ENCODE peak calls at places on chromosomes 6 and 20, in five cellular contexts. O, L, C, M and A are unnamed samples. For H3K27me3, the result is how much of the 10 kb centered on the place peaks cover.

GRCh38 chr6:170152111-170152926 is 138.6 kb downstream of the DLL1 start:
- DNase-seq in O (peak), L (no peak), C (peak), M (peak), A (peak)

GRCh38 chr20:46118481-46119020 is 437 bp downstream of the CD40 start:
- DNase-seq in O (peak), L (no peak), C (peak), M (peak), A (no peak)

GRCh38 chr20:8530022-8530421 is 398.0 kb downstream of the PLCB1 start:
- DNase-seq in O (no peak), L (no peak), C (no peak), M (no peak), A (no peak)

GRCh38 chr6:91713911-91714310 is 1127.0 kb upstream of the MAP3K7 start:
- DNase-seq in O (no peak), L (no peak), C (no peak), M (no peak), A (peak)

GRCh38 chr6:95286874-95287273 is 290.5 kb upstream of the MANEA start:
- DNase-seq in O (no peak), L (no peak), C (no peak), M (no peak), A (no peak)

GRCh38 chr6:136387316-136387715 is 97.7 kb upstream of the BCLAF1 start:
- DNase-seq in O (no peak), L (no peak), C (no peak), M (no peak), A (peak)

GRCh38 chr6:45658958-45659357 is 281.2 kb upstream of the SUPT3H start:
- DNase-seq in O (no peak), L (no peak), C (no peak), M (no peak), A (no peak)

GRCh38 chr20:23461180-23461579 is 8.5 kb upstream of the CST11 start:
- DNase-seq in O (no peak), L (no peak), C (no peak), M (no peak), A (no peak)

GRCh38 chr20:63449796-63450730 is 22.4 kb downstream of the KCNQ2 start:
- DNase-seq in O (no peak), L (no peak), C (no peak), M (no peak), A (no peak)

GRCh38 chr6:158819213-158819976 is at the start of gene EZR:
- DNase-seq in O (peak), L (peak), C (peak), M (peak), A (peak)

GRCh38 chr20:47257256-47257655 is 99.2 kb downstream of the ZMYND8 start:
- DNase-seq in O (no peak), L (no peak), C (no peak), M (no peak), A (no peak)

GRCh38 chr6:85673198-85674139 is 30.8 kb upstream of the SYNCRIP start:
- DNase-seq in O (no peak), L (no peak), C (no peak), M (no peak), A (no peak)

DNA sequence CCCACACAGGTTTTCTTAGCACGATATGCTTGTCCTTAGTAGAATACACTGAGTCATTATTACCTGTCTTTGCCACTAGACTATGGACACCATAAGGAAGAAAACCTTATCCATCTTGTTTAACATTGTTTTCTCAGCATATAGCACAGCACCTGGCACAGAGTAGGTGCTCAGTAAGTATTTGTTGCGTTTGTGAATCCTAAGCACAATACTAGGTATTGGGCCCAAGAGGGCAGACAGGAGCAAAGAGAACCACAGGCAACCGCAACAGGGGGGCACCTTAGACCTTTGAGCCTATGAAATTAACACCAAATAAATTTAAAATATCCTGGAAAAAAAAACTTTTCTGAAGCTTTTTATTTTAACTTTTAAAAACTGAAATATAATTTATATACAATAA is 3.7 kb upstream of the NCOA6 start:
- DNase-seq in O (no peak), L (no peak), C (no peak), M (no peak), A (no peak)
- TF ChIP-seq CTCF in O (no peak), L (peak), C (no peak), M (no peak), A (no peak)

GRCh38 chr6:122389704-122390103 is 9.7 kb upstream of the HSF2 start:
- DNase-seq in O (no peak), L (no peak), C (no peak), M (no peak), A (peak)
- H3K27me3 ChIP-seq in O (under half), L (under half), C (under half), M (under half), A (under half)

DNA sequence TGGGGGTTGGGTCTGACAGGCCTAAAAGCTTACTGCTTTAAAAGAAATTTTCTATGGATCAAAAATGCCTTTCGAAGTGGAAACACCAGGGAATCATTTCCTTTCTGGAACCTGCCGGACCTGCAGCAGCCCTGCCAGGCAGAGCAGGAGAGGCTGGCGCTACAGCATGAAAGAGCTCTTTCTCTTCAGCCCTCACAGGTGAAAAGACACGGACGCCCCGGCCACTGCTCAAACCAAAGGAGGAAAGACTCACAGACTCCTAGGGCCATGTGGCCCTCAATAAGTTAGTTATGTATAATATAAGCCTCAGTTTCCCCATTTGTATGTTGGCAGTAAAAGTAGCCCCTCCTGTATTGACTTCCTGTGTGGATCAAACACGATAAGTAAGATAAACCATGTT is 8.3 kb downstream of the SCML4 start:
- DNase-seq in O (no peak), L (no peak), C (no peak), M (no peak), A (no peak)
- TF ChIP-seq CTCF in O (no peak), L (no peak), C (no peak), M (no peak), A (no peak)

DNA sequence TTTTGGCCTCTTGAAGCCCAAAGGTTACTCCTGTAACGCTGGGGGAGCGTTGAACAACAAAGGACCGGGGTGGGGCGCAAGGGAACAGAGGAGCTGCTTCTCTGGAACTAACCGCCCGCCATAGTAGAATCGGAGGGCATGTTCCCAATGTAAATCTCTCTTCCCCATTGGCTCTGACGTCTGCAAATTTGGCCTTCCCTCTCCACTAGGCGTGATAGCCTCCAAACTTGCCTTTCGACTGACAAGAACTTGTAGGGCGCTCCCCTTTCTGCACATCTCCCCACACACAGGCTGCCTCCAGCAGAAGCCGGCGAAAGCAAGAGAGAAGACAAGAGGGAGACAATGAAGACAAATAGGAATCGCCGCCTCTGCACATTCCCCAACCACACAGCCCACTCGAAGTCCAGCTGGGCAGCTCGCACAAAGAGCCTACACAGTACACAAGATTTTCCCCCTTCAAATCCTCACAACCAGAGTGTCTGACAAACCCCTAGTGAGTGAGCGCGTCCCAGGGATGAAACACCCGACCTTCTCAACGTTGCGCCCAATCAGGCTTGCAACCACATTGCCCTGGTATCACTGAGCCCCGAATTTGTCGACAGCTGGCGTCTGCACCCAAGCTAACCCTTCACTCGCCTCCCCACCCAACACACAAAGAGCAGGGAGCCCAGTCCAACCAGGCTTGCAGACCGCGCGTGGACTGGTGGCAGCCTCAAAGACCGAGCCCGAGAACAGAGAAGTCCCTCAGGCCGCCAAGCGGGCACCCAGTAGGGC is 1.5 kb upstream of the COL12A1 start:
- DNase-seq in O (peak), L (no peak), C (no peak), M (peak), A (no peak)
- H3K27me3 ChIP-seq in O (half or more), L (under half), C (under half), M (under half), A (under half)

DNA sequence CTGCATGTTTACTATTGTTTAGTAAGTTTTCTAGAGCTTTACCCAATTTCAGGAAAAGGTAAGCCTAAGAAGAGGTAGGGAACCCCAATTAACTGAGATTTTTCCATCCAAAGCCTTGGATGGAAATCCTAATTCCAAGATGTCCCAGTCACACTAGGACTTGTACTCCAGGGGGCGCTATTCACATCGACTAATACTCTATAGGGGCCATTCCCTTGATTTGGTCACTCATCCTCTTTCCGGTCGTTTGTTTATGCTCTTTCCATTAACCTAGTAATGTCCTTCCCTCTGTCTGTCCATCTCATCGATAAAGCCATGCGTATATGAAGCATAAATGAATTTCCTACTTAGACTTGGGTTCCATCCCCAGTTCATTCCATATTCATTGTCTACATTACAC is 80.8 kb upstream of the FUCA2 start:
- DNase-seq in O (no peak), L (no peak), C (no peak), M (no peak), A (peak)
- TF ChIP-seq CTCF in O (peak), L (peak), C (peak), M (no peak), A (peak)

GRCh38 chr20:4401601-4402000 is 320.1 kb upstream of the PRND start:
- DNase-seq in O (no peak), L (peak), C (no peak), M (no peak), A (no peak)
- H3K27me3 ChIP-seq in O (under half), L (under half), C (under half), M (under half), A (under half)

GRCh38 chr20:52219441-52219840 is 27.9 kb upstream of the ZFP64 start:
- DNase-seq in O (no peak), L (no peak), C (no peak), M (no peak), A (peak)
- TF ChIP-seq CTCF in O (no peak), L (no peak), C (no peak), M (no peak), A (peak)

GRCh38 chr6:30358340-30358679 is 13.4 kb downstream of the RPP21 start:
- DNase-seq in O (no peak), L (no peak), C (no peak), M (no peak), A (no peak)
- H3K27me3 ChIP-seq in O (half or more), L (under half), C (under half), M (under half), A (under half)

GRCh38 chr6:40844241-40844640 is 194.8 kb downstream of the UNC5CL start:
- DNase-seq in O (no peak), L (no peak), C (no peak), M (no peak), A (no peak)
- TF ChIP-seq CTCF in O (no peak), L (no peak), C (no peak), M (no peak), A (no peak)